ENCODE peak calls at places on chromosomes 11 and 22, in eight cellular contexts. One of them, this sample, is unnamed.

GRCh38 chr22:36770116-36770945 is 5.6 kb downstream of the IFT27 start:
- DNase-seq in GM12878: no peak
- DNase-seq in esophagus muscularis mucosa: no peak
- DNase-seq in stomach: no peak
- DNase-seq in ovary: no peak
- DNase-seq in transverse colon: no peak
- DNase-seq in HepG2: no peak
- DNase-seq in H1: no peak
- DNase-seq in this sample: no peak

GRCh38 chr11:118899296-118899688 is 15.6 kb downstream of the CXCR5 start:
- DNase-seq in GM12878: no peak
- DNase-seq in esophagus muscularis mucosa: no peak
- DNase-seq in stomach: no peak
- DNase-seq in ovary: no peak
- DNase-seq in transverse colon: no peak
- DNase-seq in HepG2: no peak
- DNase-seq in H1: no peak
- DNase-seq in this sample: no peak

GRCh38 chr11:13320688-13321087 is 43.1 kb downstream of the BMAL1 start:
- DNase-seq in GM12878: no peak
- DNase-seq in esophagus muscularis mucosa: no peak
- DNase-seq in stomach: no peak
- DNase-seq in ovary: no peak
- DNase-seq in transverse colon: no peak
- DNase-seq in HepG2: no peak
- DNase-seq in H1: no peak
- DNase-seq in this sample: no peak

GRCh38 chr11:133064152-133064877 is 468.0 kb downstream of the OPCML start:
- DNase-seq in GM12878: no peak
- DNase-seq in esophagus muscularis mucosa: peak
- DNase-seq in stomach: peak
- DNase-seq in ovary: peak
- DNase-seq in transverse colon: peak
- DNase-seq in HepG2: peak
- DNase-seq in H1: peak
- DNase-seq in this sample: peak

GRCh38 chr11:96199563-96200025 is 143.4 kb downstream of the MAML2 start:
- DNase-seq in GM12878: no peak
- DNase-seq in esophagus muscularis mucosa: no peak
- DNase-seq in stomach: no peak
- DNase-seq in ovary: no peak
- DNase-seq in transverse colon: no peak
- DNase-seq in HepG2: no peak
- DNase-seq in H1: no peak
- DNase-seq in this sample: no peak

GRCh38 chr11:120327311-120327710 is 2.2 kb downstream of the TLCD5 start:
- DNase-seq in GM12878: no peak
- DNase-seq in esophagus muscularis mucosa: no peak
- DNase-seq in stomach: no peak
- DNase-seq in ovary: no peak
- DNase-seq in transverse colon: no peak
- DNase-seq in HepG2: no peak
- DNase-seq in H1: no peak
- DNase-seq in this sample: no peak

GRCh38 chr11:68315581-68315920 is 3.2 kb downstream of the LRP5 start:
- DNase-seq in GM12878: no peak
- DNase-seq in esophagus muscularis mucosa: no peak
- DNase-seq in stomach: no peak
- DNase-seq in ovary: peak
- DNase-seq in transverse colon: peak
- DNase-seq in HepG2: no peak
- DNase-seq in H1: no peak
- DNase-seq in this sample: no peak

GRCh38 chr22:21837184-21837979 is 30.1 kb downstream of the MAPK1 start:
- DNase-seq in GM12878: no peak
- DNase-seq in esophagus muscularis mucosa: no peak
- DNase-seq in stomach: no peak
- DNase-seq in ovary: no peak
- DNase-seq in transverse colon: no peak
- DNase-seq in HepG2: peak
- DNase-seq in H1: peak
- DNase-seq in this sample: no peak

GRCh38 chr22:35312198-35313059 is 12.7 kb downstream of the TOM1 start:
- DNase-seq in GM12878: no peak
- DNase-seq in esophagus muscularis mucosa: no peak
- DNase-seq in stomach: no peak
- DNase-seq in ovary: peak
- DNase-seq in transverse colon: peak
- DNase-seq in HepG2: peak
- DNase-seq in H1: no peak
- DNase-seq in this sample: no peak

GRCh38 chr22:17829691-17830040 is 55.4 kb upstream of the BID start:
- DNase-seq in GM12878: no peak
- DNase-seq in esophagus muscularis mucosa: no peak
- DNase-seq in stomach: no peak
- DNase-seq in ovary: no peak
- DNase-seq in transverse colon: no peak
- DNase-seq in HepG2: no peak
- DNase-seq in H1: no peak
- DNase-seq in this sample: no peak

GRCh38 chr11:113855803-113856202 is 19.6 kb downstream of the USP28 start:
- DNase-seq in GM12878: no peak
- DNase-seq in esophagus muscularis mucosa: no peak
- DNase-seq in stomach: no peak
- DNase-seq in ovary: no peak
- DNase-seq in transverse colon: no peak
- DNase-seq in HepG2: no peak
- DNase-seq in H1: no peak
- DNase-seq in this sample: no peak

GRCh38 chr11:129223701-129224149 is 31.6 kb upstream of the ARHGAP32 start:
- DNase-seq in GM12878: no peak
- DNase-seq in esophagus muscularis mucosa: no peak
- DNase-seq in stomach: no peak
- DNase-seq in ovary: no peak
- DNase-seq in transverse colon: no peak
- DNase-seq in HepG2: no peak
- DNase-seq in H1: no peak
- DNase-seq in this sample: no peak

DNA sequence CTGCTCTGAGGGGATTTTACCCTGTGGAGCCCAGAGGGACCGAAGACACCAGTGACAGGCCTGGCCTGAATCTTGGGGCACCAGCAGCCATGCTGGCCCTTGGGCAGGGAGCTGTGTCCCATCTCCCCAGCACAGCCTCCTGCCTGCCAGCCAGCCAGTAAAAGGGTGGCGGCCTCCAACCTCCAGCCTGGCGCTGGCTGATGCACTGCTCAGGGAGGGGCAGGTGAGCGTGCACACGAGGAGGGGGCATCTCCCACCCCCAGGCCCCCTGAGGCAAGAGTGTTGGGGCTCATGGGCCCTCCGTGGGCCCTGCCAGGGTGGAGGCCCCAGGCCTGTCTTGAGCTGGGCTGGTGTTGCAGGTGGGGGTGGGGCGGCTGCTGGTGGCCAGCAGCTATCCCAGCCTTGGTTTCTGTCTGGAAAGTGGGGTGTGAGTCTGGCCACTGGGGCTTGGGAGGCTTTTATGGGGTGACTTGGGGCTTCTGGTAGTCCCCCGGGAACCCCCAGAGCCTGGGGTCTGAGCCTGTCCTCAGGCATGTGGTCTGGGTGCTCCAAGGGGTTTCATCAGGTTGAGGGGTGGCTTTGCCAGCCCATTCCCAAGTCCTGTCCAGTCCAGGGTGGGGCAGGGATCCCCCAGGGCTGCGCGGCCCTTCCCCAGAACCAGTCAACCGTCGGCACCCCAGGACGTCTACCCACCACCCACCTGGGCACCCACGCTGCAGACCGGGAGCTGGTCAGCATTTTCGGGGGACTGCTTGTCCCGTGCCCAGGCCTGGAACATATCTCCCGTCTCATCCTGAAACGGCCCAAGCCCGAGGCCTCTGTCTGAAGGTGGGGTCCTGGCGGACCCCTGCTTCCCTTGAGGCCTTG is 17.8 kb downstream of the TSPAN4 start:
- DNase-seq in GM12878: no peak
- DNase-seq in esophagus muscularis mucosa: no peak
- DNase-seq in stomach: no peak
- DNase-seq in ovary: no peak
- DNase-seq in transverse colon: no peak
- DNase-seq in HepG2: no peak
- DNase-seq in H1: no peak
- DNase-seq in this sample: no peak
- TF ChIP-seq EP300 in GM12878: no peak
- TF ChIP-seq EP300 in esophagus muscularis mucosa: no peak
- TF ChIP-seq EP300 in stomach: no peak
- TF ChIP-seq EP300 in ovary: no peak
- TF ChIP-seq EP300 in transverse colon: no peak
- TF ChIP-seq EP300 in HepG2: no peak
- TF ChIP-seq EP300 in H1: no peak
- TF ChIP-seq EP300 in this sample: no peak

GRCh38 chr22:19003518-19003917 is 67.4 kb upstream of the PRODH start:
- DNase-seq in GM12878: no peak
- DNase-seq in esophagus muscularis mucosa: no peak
- DNase-seq in stomach: no peak
- DNase-seq in ovary: no peak
- DNase-seq in transverse colon: no peak
- DNase-seq in HepG2: no peak
- DNase-seq in H1: no peak
- DNase-seq in this sample: no peak
- TF ChIP-seq EP300 in GM12878: no peak
- TF ChIP-seq EP300 in esophagus muscularis mucosa: no peak
- TF ChIP-seq EP300 in stomach: no peak
- TF ChIP-seq EP300 in ovary: no peak
- TF ChIP-seq EP300 in transverse colon: no peak
- TF ChIP-seq EP300 in HepG2: no peak
- TF ChIP-seq EP300 in H1: no peak
- TF ChIP-seq EP300 in this sample: no peak

GRCh38 chr11:69442012-69442806 is 39.3 kb upstream of the LINC01488 start:
- DNase-seq in GM12878: no peak
- DNase-seq in esophagus muscularis mucosa: no peak
- DNase-seq in stomach: no peak
- DNase-seq in ovary: no peak
- DNase-seq in transverse colon: no peak
- DNase-seq in HepG2: no peak
- DNase-seq in H1: no peak
- DNase-seq in this sample: no peak

GRCh38 chr11:69439127-69439526 is 42.3 kb upstream of the LINC01488 start:
- DNase-seq in GM12878: no peak
- DNase-seq in esophagus muscularis mucosa: no peak
- DNase-seq in stomach: no peak
- DNase-seq in ovary: no peak
- DNase-seq in transverse colon: no peak
- DNase-seq in HepG2: no peak
- DNase-seq in H1: no peak
- DNase-seq in this sample: no peak

GRCh38 chr11:69442807-69443137 is 38.7 kb upstream of the LINC01488 start:
- DNase-seq in GM12878: no peak
- DNase-seq in esophagus muscularis mucosa: no peak
- DNase-seq in stomach: no peak
- DNase-seq in ovary: no peak
- DNase-seq in transverse colon: no peak
- DNase-seq in HepG2: peak
- DNase-seq in H1: no peak
- DNase-seq in this sample: no peak

GRCh38 chr11:69439651-69440464 is 41.6 kb upstream of the LINC01488 start:
- DNase-seq in GM12878: no peak
- DNase-seq in esophagus muscularis mucosa: no peak
- DNase-seq in stomach: no peak
- DNase-seq in ovary: no peak
- DNase-seq in transverse colon: no peak
- DNase-seq in HepG2: no peak
- DNase-seq in H1: no peak
- DNase-seq in this sample: no peak

DNA sequence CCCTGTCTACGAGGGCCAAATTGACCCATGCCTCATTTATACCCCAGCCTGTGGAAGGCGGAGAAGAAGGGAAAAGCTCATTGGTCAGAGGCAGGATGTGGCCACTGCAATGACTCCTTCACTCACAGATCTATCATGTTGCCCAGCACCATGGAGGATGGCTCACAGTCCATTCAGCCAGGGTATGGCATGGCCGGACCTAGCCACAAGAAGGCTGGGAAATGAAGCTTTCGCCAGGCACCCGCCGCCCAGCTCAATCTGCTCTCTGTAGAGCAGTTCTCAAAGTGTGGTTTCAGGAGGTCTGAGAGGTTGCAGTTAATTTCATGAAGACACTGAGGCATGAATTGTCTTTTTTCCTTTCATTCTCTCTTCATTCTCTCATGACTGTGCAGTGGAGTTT is 40.6 kb upstream of the LINC01488 start:
- DNase-seq in GM12878: no peak
- DNase-seq in esophagus muscularis mucosa: no peak
- DNase-seq in stomach: no peak
- DNase-seq in ovary: no peak
- DNase-seq in transverse colon: no peak
- DNase-seq in HepG2: no peak
- DNase-seq in H1: no peak
- DNase-seq in this sample: no peak
- TF ChIP-seq EP300 in GM12878: no peak
- TF ChIP-seq EP300 in esophagus muscularis mucosa: no peak
- TF ChIP-seq EP300 in stomach: no peak
- TF ChIP-seq EP300 in ovary: no peak
- TF ChIP-seq EP300 in transverse colon: no peak
- TF ChIP-seq EP300 in HepG2: no peak
- TF ChIP-seq EP300 in H1: no peak
- TF ChIP-seq EP300 in this sample: no peak

DNA sequence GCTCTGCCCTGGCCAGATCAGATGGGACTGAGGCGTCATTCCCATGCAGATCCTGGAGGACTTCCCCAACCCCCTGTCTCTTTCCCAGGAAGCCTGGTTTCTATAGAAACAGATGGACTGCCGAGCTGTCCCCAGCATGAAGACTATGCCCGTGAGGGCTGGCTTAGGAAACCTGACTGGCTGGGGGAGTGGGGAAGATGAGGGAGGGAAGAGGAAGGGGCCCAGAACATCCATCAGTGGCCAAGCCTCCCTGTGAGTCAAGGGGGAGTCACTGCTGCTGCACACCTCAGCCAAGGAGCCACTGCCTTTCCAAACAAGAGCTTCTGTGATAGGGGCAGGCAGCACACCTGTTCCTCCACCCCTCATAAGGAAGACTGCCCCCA is 5.8 kb downstream of the TP53I11 start:
- DNase-seq in GM12878: no peak
- DNase-seq in esophagus muscularis mucosa: no peak
- DNase-seq in stomach: no peak
- DNase-seq in ovary: no peak
- DNase-seq in transverse colon: no peak
- DNase-seq in HepG2: no peak
- DNase-seq in H1: no peak
- DNase-seq in this sample: no peak
- TF ChIP-seq EP300 in GM12878: no peak
- TF ChIP-seq EP300 in esophagus muscularis mucosa: no peak
- TF ChIP-seq EP300 in stomach: no peak
- TF ChIP-seq EP300 in ovary: no peak
- TF ChIP-seq EP300 in transverse colon: no peak
- TF ChIP-seq EP300 in HepG2: no peak
- TF ChIP-seq EP300 in H1: no peak
- TF ChIP-seq EP300 in this sample: no peak

GRCh38 chr11:8311366-8311765 is 47.7 kb upstream of the LMO1 start:
- DNase-seq in GM12878: no peak
- DNase-seq in esophagus muscularis mucosa: no peak
- DNase-seq in stomach: no peak
- DNase-seq in ovary: peak
- DNase-seq in transverse colon: no peak
- DNase-seq in HepG2: no peak
- DNase-seq in H1: no peak
- DNase-seq in this sample: no peak
- TF ChIP-seq EP300 in GM12878: no peak
- TF ChIP-seq EP300 in esophagus muscularis mucosa: no peak
- TF ChIP-seq EP300 in stomach: no peak
- TF ChIP-seq EP300 in ovary: no peak
- TF ChIP-seq EP300 in transverse colon: no peak
- TF ChIP-seq EP300 in HepG2: no peak
- TF ChIP-seq EP300 in H1: no peak
- TF ChIP-seq EP300 in this sample: no peak

This sample was measured in tibial nerve.